ENCODE peak calls at places on chromosomes 3 and 15, in four cellular contexts. G is activated CD8-positive, alpha-beta memory T cell treated with anti-CD3 and anti-CD28 coated beads for 1 hour; Z is fibroblast of lung; S is NCI-H510A treated with DMSO at 0.1 percent for 48 hours. N is an unnamed sample.

GRCh38 chr15:55649058-55649423 is 60.9 kb upstream of the PYGO1 start:
- DNase-seq in G (no peak), Z (peak), S (no peak), N (no peak)

GRCh38 chr3:145183261-145183660 is 977.7 kb downstream of the PLOD2 start:
- DNase-seq in G (no peak), Z (peak), S (no peak), N (no peak)

GRCh38 chr3:37901721-37902120 is 40.0 kb downstream of the CTDSPL start:
- DNase-seq in G (no peak), Z (no peak), S (no peak), N (no peak)

GRCh38 chr3:98612587-98612986 is 19.2 kb upstream of the CPOX start:
- DNase-seq in G (no peak), Z (no peak), S (no peak), N (peak)

GRCh38 chr3:55688154-55688553 is 201.0 kb upstream of the WNT5A start:
- DNase-seq in G (no peak), Z (no peak), S (no peak), N (no peak)

GRCh38 chr3:24220859-24221657 is 273.6 kb downstream of the THRB start:
- DNase-seq in G (no peak), Z (peak), S (no peak), N (peak)

GRCh38 chr15:66252411-66253295 is 897 bp downstream of the MEGF11 start:
- DNase-seq in G (no peak), Z (peak), S (peak), N (peak)

GRCh38 chr3:133401374-133402135 is 1.7 kb downstream of the BFSP2 start:
- DNase-seq in G (no peak), Z (peak), S (no peak), N (no peak)

GRCh38 chr3:88003115-88003755 is 55.6 kb downstream of the CGGBP1 start:
- DNase-seq in G (no peak), Z (peak), S (peak), N (peak)

GRCh38 chr3:194869482-194870169 is 183.9 kb downstream of the FAM43A start:
- DNase-seq in G (no peak), Z (peak), S (no peak), N (peak)

GRCh38 chr15:40477703-40478269 is 7.0 kb downstream of the CHST14 start:
- DNase-seq in G (no peak), Z (no peak), S (peak), N (no peak)

N was measured in A673.